ENCODE peak calls at places on chromosomes 2 and 18, in four cellular contexts. I is ovary, N is HCT116, R is spleen. L is an unnamed sample.

GRCh38 chr18:55402731-55403405 is 185.1 kb downstream of the TCF4 start:
- DNase-seq in I (no peak), N (no peak), R (no peak), L (no peak)

GRCh38 chr18:62294073-62294472 is 31.0 kb upstream of the TNFRSF11A start:
- DNase-seq in I (no peak), N (no peak), R (no peak), L (no peak)

GRCh38 chr2:8754056-8754790 is 72.4 kb downstream of the ID2 start:
- DNase-seq in I (no peak), N (no peak), R (no peak), L (no peak)

GRCh38 chr2:171726841-171727460 is 39.7 kb downstream of the DYNC1I2 start:
- DNase-seq in I (no peak), N (no peak), R (no peak), L (no peak)

GRCh38 chr2:42566006-42566405 is 2.4 kb upstream of the MTA3 start:
- DNase-seq in I (no peak), N (no peak), R (no peak), L (no peak)

GRCh38 chr2:62570861-62571698 is 65.1 kb upstream of the TMEM17 start:
- DNase-seq in I (peak; percentile 26), N (no peak), R (no peak), L (no peak)

GRCh38 chr2:38515155-38516074 is 87.3 kb downstream of the HNRNPLL start:
- DNase-seq in I (peak; percentile 88), N (no peak), R (no peak), L (no peak)

GRCh38 chr2:96147593-96148201 is 2.5 kb upstream of the DUSP2 start:
- DNase-seq in I (no peak), N (no peak), R (peak; percentile 80), L (peak; percentile 40)

GRCh38 chr18:74488864-74489263 is 7.3 kb upstream of the CNDP2 start:
- DNase-seq in I (no peak), N (no peak), R (no peak), L (no peak)

GRCh38 chr18:38077219-38077618 is 511.6 kb upstream of the CELF4 start:
- DNase-seq in I (no peak), N (no peak), R (no peak), L (no peak)

GRCh38 chr2:14693874-14694273 is 61.4 kb downstream of the LRATD1 start:
- DNase-seq in I (no peak), N (no peak), R (no peak), L (no peak)

GRCh38 chr2:74419345-74419744 is 2.1 kb downstream of the C2orf81 start:
- DNase-seq in I (no peak), N (no peak), R (no peak), L (no peak)

GRCh38 chr2:74424139-74424992 is 2.8 kb downstream of the WDR54 start:
- DNase-seq in I (no peak), N (no peak), R (peak; percentile 14), L (no peak)

GRCh38 chr2:74423226-74424095 is 1.9 kb downstream of the WDR54 start:
- DNase-seq in I (no peak), N (no peak), R (no peak), L (no peak)

GRCh38 chr2:74420006-74420405 is 1.4 kb downstream of the C2orf81 start:
- DNase-seq in I (no peak), N (no peak), R (no peak), L (no peak)

GRCh38 chr2:74421248-74421870 is at the start of the genes C2orf81 and WDR54:
- DNase-seq in I (peak; percentile 89), N (peak; percentile 79), R (peak; percentile 98), L (peak; percentile 88)
- TF ChIP-seq POLR2A in I (peak; percentile 63), N (peak; percentile 60), R (peak; percentile 70), L (no peak)

GRCh38 chr2:219494952-219495530 is 3.6 kb upstream of the GMPPA start:
- DNase-seq in I (no peak), N (no peak), R (no peak), L (no peak)
- TF ChIP-seq CTCF in I (no peak), N (no peak), R (no peak), L (peak; percentile 17)

DNA sequence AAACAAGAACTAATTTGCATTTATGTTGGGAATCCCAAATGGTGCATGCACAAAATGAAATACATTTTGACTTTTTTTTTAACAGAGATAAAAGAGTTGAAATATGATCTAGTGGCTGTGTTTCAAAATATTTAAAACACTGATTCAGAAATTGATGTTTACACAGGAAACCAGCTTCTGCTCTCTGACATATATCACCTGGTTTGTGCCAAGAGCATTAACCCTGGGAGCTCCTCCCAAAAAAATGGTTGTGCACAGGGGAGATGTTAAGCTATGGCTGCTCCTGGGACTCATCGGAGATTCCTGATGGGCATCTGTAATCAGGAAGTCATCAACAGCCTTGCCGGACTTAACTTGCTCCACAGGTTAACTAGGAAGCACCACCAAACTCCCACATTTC is 65.2 kb upstream of the MAL start:
- DNase-seq in I (no peak), N (no peak), R (no peak), L (no peak)
- H3K27ac ChIP-seq in I (no peak overlapping the region), N (no peak overlapping the region), R (no peak overlapping the region), L (no peak overlapping the region)

DNA sequence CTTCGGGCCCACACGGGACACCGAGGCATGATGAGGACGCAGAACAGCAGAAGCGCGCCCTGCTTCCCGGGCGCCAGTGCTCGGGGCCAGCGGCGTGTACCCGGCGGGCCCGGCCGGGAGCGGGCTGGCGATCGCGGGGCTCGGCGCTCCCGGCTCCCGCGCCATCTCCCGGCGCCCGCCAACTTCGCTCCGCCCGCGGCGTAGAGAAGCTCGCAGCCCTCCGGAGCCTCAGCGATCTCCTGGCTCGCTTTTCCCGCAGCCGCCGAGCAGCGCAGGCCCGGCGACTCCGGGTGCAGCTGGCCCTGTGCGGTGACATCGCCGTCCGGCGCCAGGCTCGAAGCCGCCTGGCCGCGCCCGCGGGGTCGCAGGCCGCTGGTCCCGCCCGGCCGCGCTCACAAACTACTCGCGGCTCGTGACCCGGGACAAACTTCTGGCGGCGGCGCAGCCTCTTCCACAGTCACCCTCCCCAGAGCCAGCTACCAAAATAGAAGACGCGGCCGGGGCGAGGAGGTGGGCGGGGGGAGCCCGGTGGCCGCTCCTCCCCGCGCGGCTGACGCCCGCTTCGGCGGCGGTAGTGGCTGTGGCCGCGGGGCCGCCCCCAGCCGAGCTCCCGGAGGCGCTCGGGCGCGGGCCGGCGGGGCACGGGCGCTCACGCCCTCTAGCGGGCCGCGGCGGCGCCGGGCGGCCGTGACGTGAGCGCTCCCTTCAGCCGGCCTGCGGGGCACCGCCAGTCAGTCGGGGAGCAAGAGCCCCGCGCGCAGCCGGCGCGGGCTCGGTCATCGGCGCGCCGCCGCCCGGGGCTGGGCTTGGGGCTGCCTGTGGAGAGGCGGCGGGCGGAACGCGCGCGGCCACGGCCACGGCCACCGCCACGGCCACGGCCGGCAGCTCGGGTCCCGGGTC is at the start of gene PTPRM:
- DNase-seq in I (peak; percentile 87), N (peak; percentile 1), R (peak; percentile 90), L (peak; percentile 83)
- TF ChIP-seq POLR2A in I (peak; percentile 61), N (no peak), R (peak; percentile 57), L (no peak)

GRCh38 chr2:98297817-98298684 is 48.2 kb upstream of the CNGA3 start:
- DNase-seq in I (no peak), N (no peak), R (no peak), L (no peak)
- TF ChIP-seq CTCF in I (no peak), N (no peak), R (no peak), L (no peak)

DNA sequence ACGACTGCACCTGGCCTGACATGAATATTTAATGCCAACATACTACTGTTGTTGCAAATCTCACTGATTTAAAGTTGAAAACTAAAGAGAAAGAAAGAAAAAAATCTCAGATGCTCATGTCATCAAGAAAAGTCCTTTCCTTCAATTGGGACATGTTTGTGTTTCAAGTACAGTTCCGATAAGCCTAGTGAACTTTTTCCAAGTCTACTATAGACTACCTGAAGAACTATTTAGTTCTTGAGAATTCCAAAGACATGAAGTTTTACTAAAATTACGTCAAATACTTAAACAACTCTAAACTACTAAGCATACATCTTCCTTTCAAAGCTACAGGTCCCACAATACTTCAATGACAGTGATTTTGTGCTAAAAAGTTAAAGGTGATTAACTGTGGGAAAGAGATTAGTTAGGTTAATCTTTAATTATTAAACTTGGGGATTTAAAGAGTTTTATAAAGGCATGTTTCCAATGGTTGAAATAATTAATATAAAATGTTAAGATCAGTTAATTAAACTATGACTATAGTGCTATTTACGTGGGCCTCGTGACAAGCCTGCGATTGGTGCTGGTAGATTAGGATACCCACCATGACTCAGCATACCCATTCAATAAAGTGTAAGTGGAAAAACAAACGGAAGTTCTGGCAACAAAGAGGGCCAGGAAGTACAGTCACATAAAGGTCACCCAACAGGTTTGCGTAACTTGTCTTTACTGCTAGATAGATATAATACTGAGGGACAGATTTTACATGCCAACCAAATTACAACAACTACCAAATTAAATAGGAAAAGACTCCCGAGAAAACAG is 55.5 kb downstream of the SEPTIN10 start:
- DNase-seq in I (no peak), N (peak; percentile 68), R (no peak), L (no peak)
- H3K27ac ChIP-seq in I (no peak overlapping the region), N (peak overlapping the region; percentile 23), R (peak overlapping the region; percentile 24), L (no peak overlapping the region)

GRCh38 chr18:8361941-8362471 is 247.2 kb upstream of the RAB12 start:
- DNase-seq in I (no peak), N (no peak), R (no peak), L (no peak)
- TF ChIP-seq POLR2A in I (no peak), N (no peak), R (no peak), L (no peak)

GRCh38 chr18:4430836-4431235 is 24.3 kb downstream of the DLGAP1 start:
- DNase-seq in I (no peak), N (no peak), R (no peak), L (no peak)

GRCh38 chr18:4438938-4439337 is 16.2 kb downstream of the DLGAP1 start:
- DNase-seq in I (no peak), N (no peak), R (no peak), L (no peak)

DNA sequence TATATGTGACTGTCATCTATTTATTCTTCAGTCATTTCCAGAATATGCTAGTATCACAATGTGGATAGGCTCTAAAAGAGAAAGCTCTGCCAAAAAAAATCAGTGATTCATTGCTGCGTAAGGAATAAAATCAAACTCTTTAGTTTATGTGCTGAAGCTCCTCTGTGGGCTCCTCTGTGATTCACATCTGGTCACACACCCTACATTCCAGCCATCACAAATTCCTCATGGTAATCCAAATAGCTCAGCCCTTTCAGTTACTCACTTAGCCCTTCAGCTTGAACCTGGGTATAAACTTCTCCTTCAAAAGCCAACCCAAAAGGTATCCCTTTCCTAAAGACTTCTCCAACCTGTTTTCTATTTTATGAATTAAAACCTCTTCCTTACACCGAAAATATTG is 21.3 kb downstream of the DLGAP1 start:
- DNase-seq in I (no peak), N (no peak), R (no peak), L (no peak)
- TF ChIP-seq CTCF in I (no peak), N (no peak), R (no peak), L (no peak)

L was measured in Peyer's patch.